ENCODE peak calls at places on chromosomes 5 and 9, in seven cellular contexts. L, X, P, F, R, N and E are unnamed samples. For H3K4me1, the result is how much of the 10 kb centered on the place peaks cover.

GRCh38 chr9:21770877-21771560 is 31.4 kb upstream of the MTAP start:
- DNase-seq in L (peak), X (no peak), P (no peak), F (no peak), R (no peak), N (peak), E (no peak)

GRCh38 chr5:169354263-169354662 is 53.3 kb upstream of the SLIT3 start:
- DNase-seq in L (peak), X (no peak), P (no peak), F (no peak), R (no peak), N (peak), E (no peak)

GRCh38 chr9:23073136-23073535 is 626.5 kb downstream of the DMRTA1 start:
- DNase-seq in L (no peak), X (no peak), P (no peak), F (no peak), R (no peak), N (no peak), E (no peak)

GRCh38 chr5:108003178-108003577 is 332.4 kb upstream of the EFNA5 start:
- DNase-seq in L (peak), X (no peak), P (no peak), F (no peak), R (no peak), N (no peak), E (no peak)

GRCh38 chr5:136031713-136032112 is 2.9 kb downstream of the TGFBI start:
- DNase-seq in L (no peak), X (no peak), P (no peak), F (no peak), R (no peak), N (no peak), E (no peak)

GRCh38 chr9:97632406-97632991 is 669 bp downstream of the TSTD2 start:
- DNase-seq in L (peak), X (peak), P (peak), F (peak), R (no peak), N (no peak), E (peak)

GRCh38 chr9:119370816-119371215 is 1.6 kb upstream of the BRINP1 start:
- DNase-seq in L (peak), X (no peak), P (no peak), F (peak), R (peak), N (peak), E (peak)

GRCh38 chr5:55230086-55230629 is 3.0 kb upstream of the MCIDAS start:
- DNase-seq in L (no peak), X (no peak), P (no peak), F (no peak), R (no peak), N (no peak), E (no peak)

GRCh38 chr5:133658327-133658726 is 46.0 kb upstream of the FSTL4 start:
- DNase-seq in L (no peak), X (no peak), P (no peak), F (no peak), R (no peak), N (no peak), E (no peak)

GRCh38 chr5:69048233-69048632 is 45.6 kb upstream of the SLC30A5 start:
- DNase-seq in L (no peak), X (no peak), P (no peak), F (no peak), R (no peak), N (peak), E (no peak)

GRCh38 chr5:66538531-66538930 is 57.7 kb upstream of the MAST4 start:
- DNase-seq in L (no peak), X (no peak), P (no peak), F (no peak), R (no peak), N (no peak), E (no peak)

GRCh38 chr9:1157836-1158235 is 107.7 kb downstream of the DMRT2 start:
- DNase-seq in L (no peak), X (no peak), P (no peak), F (no peak), R (no peak), N (no peak), E (no peak)

GRCh38 chr9:127473932-127474331 is 22.6 kb downstream of the LRSAM1 start:
- DNase-seq in L (no peak), X (no peak), P (no peak), F (peak), R (no peak), N (no peak), E (no peak)

GRCh38 chr9:19133549-19134345 is 6.5 kb upstream of the PLIN2 start:
- DNase-seq in L (peak), X (no peak), P (no peak), F (no peak), R (no peak), N (no peak), E (no peak)

GRCh38 chr5:170508036-170508435 is 4.2 kb downstream of the KCNIP1 start:
- DNase-seq in L (no peak), X (no peak), P (no peak), F (no peak), R (no peak), N (no peak), E (no peak)

GRCh38 chr9:76355886-76356285 is 38.3 kb downstream of the RFK start:
- DNase-seq in L (no peak), X (no peak), P (no peak), F (no peak), R (no peak), N (no peak), E (no peak)

GRCh38 chr5:643351-643801 is 31.2 kb downstream of the CEP72 start:
- DNase-seq in L (no peak), X (no peak), P (no peak), F (no peak), R (no peak), N (no peak), E (no peak)

GRCh38 chr5:132540764-132541163 is 2.6 kb downstream of the IL5 start:
- DNase-seq in L (no peak), X (no peak), P (no peak), F (no peak), R (no peak), N (no peak), E (no peak)

GRCh38 chr5:83322273-83322924 is 149.1 kb upstream of the VCAN start:
- DNase-seq in L (no peak), X (no peak), P (no peak), F (no peak), R (no peak), N (no peak), E (no peak)

GRCh38 chr5:133048993-133049725 is 2.7 kb upstream of the HSPA4 start:
- DNase-seq in L (peak), X (no peak), P (no peak), F (no peak), R (no peak), N (no peak), E (no peak)

GRCh38 chr9:37311938-37312730 is 110.4 kb upstream of the GRHPR start:
- DNase-seq in L (peak), X (no peak), P (no peak), F (no peak), R (no peak), N (no peak), E (no peak)

GRCh38 chr5:173602423-173602822 is 14.0 kb downstream of the BOD1 start:
- DNase-seq in L (peak), X (no peak), P (peak), F (no peak), R (peak), N (no peak), E (peak)

GRCh38 chr5:171207256-171207866 is 101.7 kb upstream of the TLX3 start:
- DNase-seq in L (peak), X (no peak), P (no peak), F (no peak), R (peak), N (peak), E (no peak)

GRCh38 chr5:77560677-77561263 is 68.7 kb upstream of the WDR41 start:
- DNase-seq in L (peak), X (no peak), P (no peak), F (peak), R (no peak), N (peak), E (no peak)

GRCh38 chr9:35829084-35829763 is at the start of gene TMEM8B:
- DNase-seq in L (peak), X (peak), P (peak), F (peak), R (peak), N (peak), E (peak)
- TF ChIP-seq POLR2A in L (peak), X (peak), P (peak), F (peak), R (no peak), N (no peak), E (no peak)

GRCh38 chr5:14449052-14449661 is 132.4 kb upstream of the OTULINL start:
- DNase-seq in L (peak), X (peak), P (peak), F (no peak), R (no peak), N (no peak), E (no peak)
- H3K4me1 ChIP-seq in L (under half), X (under half), P (under half), F (under half), R (under half), N (under half), E (under half)

DNA sequence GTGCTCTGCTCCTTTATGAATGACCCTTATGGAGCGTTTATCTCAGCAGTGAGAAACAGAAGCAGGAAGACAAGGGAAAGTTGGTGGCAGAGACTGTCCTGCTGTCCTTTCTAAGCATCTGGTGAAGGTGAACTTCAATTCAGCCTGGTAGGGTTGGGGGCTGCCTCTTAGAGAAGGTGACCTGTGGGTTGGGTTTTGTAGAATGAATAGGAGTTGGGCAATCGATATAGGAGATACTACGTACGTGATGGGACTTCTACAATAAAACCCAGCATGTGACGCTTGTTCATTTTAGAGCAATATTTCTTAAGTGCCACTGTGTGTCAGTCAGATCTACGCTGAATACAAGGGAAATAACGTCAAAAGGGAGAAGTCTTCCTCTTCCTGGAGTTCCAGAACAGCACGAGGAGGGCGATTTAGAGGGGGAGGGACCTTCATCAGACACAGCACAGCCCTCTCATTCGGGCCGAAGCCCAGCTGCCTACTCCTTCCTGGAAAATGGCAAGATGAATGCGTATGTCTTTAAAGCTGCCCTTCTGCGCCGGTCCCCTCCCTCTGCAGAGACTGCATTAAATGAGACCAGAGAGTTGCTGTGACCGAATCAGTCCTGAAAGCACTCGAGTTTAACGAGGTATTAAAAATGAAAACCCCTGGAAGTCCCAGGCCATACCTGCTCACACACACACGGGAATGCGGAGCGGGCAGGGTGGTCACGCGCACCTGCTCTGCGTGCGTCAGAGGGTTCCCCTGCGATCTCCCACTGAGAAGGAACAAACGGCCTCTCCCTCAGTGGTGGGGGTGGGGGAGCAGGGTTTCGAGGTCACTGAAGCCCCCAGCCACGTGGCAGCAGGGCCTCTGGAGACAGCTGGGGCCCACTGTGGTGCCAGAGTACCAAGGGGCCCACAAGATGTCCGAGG is 85.3 kb upstream of the SARDH start:
- DNase-seq in L (no peak), X (no peak), P (no peak), F (no peak), R (no peak), N (no peak), E (peak)
- H3K27ac ChIP-seq in L (no peak), X (no peak), P (no peak), F (no peak), R (no peak), N (no peak), E (no peak)

DNA sequence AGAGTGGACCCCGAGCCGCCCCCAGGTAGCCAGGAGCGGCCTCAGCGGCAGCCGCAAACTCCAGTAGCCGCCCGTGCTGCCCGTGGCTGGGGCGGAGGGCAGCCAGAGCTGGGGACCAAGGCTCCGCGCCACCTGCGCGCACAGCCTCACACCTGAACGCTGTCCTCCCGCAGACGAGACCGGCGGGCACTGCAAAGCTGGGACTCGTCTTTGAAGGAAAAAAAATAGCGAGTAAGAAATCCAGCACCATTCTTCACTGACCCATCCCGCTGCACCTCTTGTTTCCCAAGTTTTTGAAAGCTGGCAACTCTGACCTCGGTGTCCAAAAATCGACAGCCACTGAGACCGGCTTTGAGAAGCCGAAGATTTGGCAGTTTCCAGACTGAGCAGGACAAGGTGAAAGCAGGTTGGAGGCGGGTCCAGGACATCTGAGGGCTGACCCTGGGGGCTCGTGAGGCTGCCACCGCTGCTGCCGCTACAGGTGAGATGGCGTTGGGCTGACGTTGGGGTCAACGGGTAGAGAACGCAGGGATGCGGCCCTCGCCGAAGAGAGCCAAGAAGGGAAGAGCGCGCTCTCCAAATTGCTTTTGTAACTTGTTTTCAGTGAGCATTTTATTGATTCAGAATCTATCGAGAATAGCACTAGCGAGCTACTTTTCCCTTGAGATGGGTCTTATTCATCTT is 425 bp downstream of the PTGER4 start:
- DNase-seq in L (no peak), X (no peak), P (peak), F (peak), R (peak), N (no peak), E (peak)
- TF ChIP-seq POLR2A in L (no peak), X (no peak), P (no peak), F (no peak), R (no peak), N (no peak), E (no peak)

GRCh38 chr9:130846487-130847305 is 11.6 kb downstream of the ABL1 start:
- DNase-seq in L (peak), X (no peak), P (peak), F (no peak), R (peak), N (peak), E (peak)
- H3K4me1 ChIP-seq in L (under half), X (half or more), P (under half), F (under half), R (under half), N (half or more), E (under half)